ENCODE peak calls at places on chromosome 16, in eight cellular contexts. One of them, this sample, is unnamed.

GRCh38 chr16:30787613-30788378 is 791 bp upstream of the ZNF629 start:
- DNase-seq in body of pancreas: no peak
- DNase-seq in ovary: no peak
- DNase-seq in BJ: no peak
- DNase-seq in neural crest cell: no peak
- DNase-seq in natural killer cell: no peak
- DNase-seq in mucosa of descending colon: no peak
- DNase-seq in WTC11: no peak
- DNase-seq in this sample: no peak

GRCh38 chr16:29029168-29029994 is 44.5 kb downstream of the LAT start:
- DNase-seq in mucosa of descending colon: no peak
- DNase-seq in neural crest cell: no peak
- DNase-seq in BJ: peak
- DNase-seq in body of pancreas: no peak
- DNase-seq in WTC11: peak
- DNase-seq in natural killer cell: no peak
- DNase-seq in ovary: no peak
- DNase-seq in this sample: peak

GRCh38 chr16:30482366-30482765 is 9.8 kb downstream of the ITGAL start:
- DNase-seq in mucosa of descending colon: no peak
- DNase-seq in WTC11: no peak
- DNase-seq in neural crest cell: no peak
- DNase-seq in body of pancreas: no peak
- DNase-seq in natural killer cell: no peak
- DNase-seq in BJ: no peak
- DNase-seq in ovary: no peak
- DNase-seq in this sample: no peak

GRCh38 chr16:49407873-49408565 is 34.4 kb downstream of the C16orf78 start:
- DNase-seq in WTC11: peak
- DNase-seq in BJ: peak
- DNase-seq in mucosa of descending colon: peak
- DNase-seq in neural crest cell: peak
- DNase-seq in ovary: peak
- DNase-seq in body of pancreas: peak
- DNase-seq in natural killer cell: peak
- DNase-seq in this sample: peak

GRCh38 chr16:74898667-74899066 is 86.3 kb downstream of the WDR59 start:
- DNase-seq in BJ: no peak
- DNase-seq in ovary: no peak
- DNase-seq in neural crest cell: no peak
- DNase-seq in natural killer cell: no peak
- DNase-seq in WTC11: no peak
- DNase-seq in mucosa of descending colon: no peak
- DNase-seq in body of pancreas: no peak
- DNase-seq in this sample: no peak

GRCh38 chr16:26787924-26788323 is 278.8 kb upstream of the C16orf82 start:
- DNase-seq in WTC11: no peak
- DNase-seq in mucosa of descending colon: no peak
- DNase-seq in natural killer cell: no peak
- DNase-seq in BJ: no peak
- DNase-seq in ovary: no peak
- DNase-seq in body of pancreas: no peak
- DNase-seq in neural crest cell: no peak
- DNase-seq in this sample: no peak

GRCh38 chr16:75702247-75702646 is 986 bp upstream of the DUXB start:
- DNase-seq in natural killer cell: no peak
- DNase-seq in mucosa of descending colon: no peak
- DNase-seq in body of pancreas: no peak
- DNase-seq in WTC11: no peak
- DNase-seq in BJ: no peak
- DNase-seq in ovary: no peak
- DNase-seq in neural crest cell: no peak
- DNase-seq in this sample: no peak

GRCh38 chr16:23025692-23026305 is 123.5 kb downstream of the USP31 start:
- DNase-seq in WTC11: no peak
- DNase-seq in neural crest cell: no peak
- DNase-seq in ovary: no peak
- DNase-seq in natural killer cell: no peak
- DNase-seq in mucosa of descending colon: no peak
- DNase-seq in BJ: peak
- DNase-seq in body of pancreas: no peak
- DNase-seq in this sample: no peak

GRCh38 chr16:73166394-73166971 is 118.6 kb upstream of the ZFHX3 start:
- DNase-seq in WTC11: no peak
- DNase-seq in neural crest cell: no peak
- DNase-seq in mucosa of descending colon: no peak
- DNase-seq in natural killer cell: no peak
- DNase-seq in BJ: no peak
- DNase-seq in ovary: no peak
- DNase-seq in body of pancreas: no peak
- DNase-seq in this sample: no peak

GRCh38 chr16:73163238-73163795 is 115.4 kb upstream of the ZFHX3 start:
- DNase-seq in ovary: no peak
- DNase-seq in BJ: no peak
- DNase-seq in mucosa of descending colon: no peak
- DNase-seq in natural killer cell: no peak
- DNase-seq in neural crest cell: no peak
- DNase-seq in body of pancreas: no peak
- DNase-seq in WTC11: no peak
- DNase-seq in this sample: no peak

GRCh38 chr16:73166972-73167550 is 119.1 kb upstream of the ZFHX3 start:
- DNase-seq in body of pancreas: no peak
- DNase-seq in ovary: no peak
- DNase-seq in WTC11: no peak
- DNase-seq in BJ: no peak
- DNase-seq in neural crest cell: no peak
- DNase-seq in natural killer cell: no peak
- DNase-seq in mucosa of descending colon: no peak
- DNase-seq in this sample: no peak

GRCh38 chr16:73157861-73158260 is 109.9 kb upstream of the ZFHX3 start:
- DNase-seq in mucosa of descending colon: no peak
- DNase-seq in WTC11: no peak
- DNase-seq in body of pancreas: no peak
- DNase-seq in natural killer cell: no peak
- DNase-seq in BJ: no peak
- DNase-seq in ovary: no peak
- DNase-seq in neural crest cell: no peak
- DNase-seq in this sample: no peak

GRCh38 chr16:73161977-73162376 is 114.0 kb upstream of the ZFHX3 start:
- DNase-seq in body of pancreas: no peak
- DNase-seq in BJ: no peak
- DNase-seq in neural crest cell: no peak
- DNase-seq in ovary: no peak
- DNase-seq in natural killer cell: no peak
- DNase-seq in mucosa of descending colon: no peak
- DNase-seq in WTC11: no peak
- DNase-seq in this sample: no peak
- TF ChIP-seq CTCF in body of pancreas: no peak
- TF ChIP-seq CTCF in BJ: no peak
- TF ChIP-seq CTCF in neural crest cell: no peak
- TF ChIP-seq CTCF in ovary: no peak
- TF ChIP-seq CTCF in natural killer cell: no peak
- TF ChIP-seq CTCF in mucosa of descending colon: no peak
- TF ChIP-seq CTCF in WTC11: no peak
- TF ChIP-seq CTCF in this sample: no peak

GRCh38 chr16:47467501-47467900 is 6.4 kb downstream of the PHKB start:
- DNase-seq in ovary: no peak
- DNase-seq in body of pancreas: no peak
- DNase-seq in natural killer cell: no peak
- DNase-seq in mucosa of descending colon: no peak
- DNase-seq in BJ: no peak
- DNase-seq in WTC11: no peak
- DNase-seq in neural crest cell: no peak
- DNase-seq in this sample: no peak
- TF ChIP-seq CTCF in ovary: no peak
- TF ChIP-seq CTCF in body of pancreas: no peak
- TF ChIP-seq CTCF in natural killer cell: no peak
- TF ChIP-seq CTCF in mucosa of descending colon: no peak
- TF ChIP-seq CTCF in BJ: no peak
- TF ChIP-seq CTCF in WTC11: no peak
- TF ChIP-seq CTCF in neural crest cell: no peak
- TF ChIP-seq CTCF in this sample: no peak

DNA sequence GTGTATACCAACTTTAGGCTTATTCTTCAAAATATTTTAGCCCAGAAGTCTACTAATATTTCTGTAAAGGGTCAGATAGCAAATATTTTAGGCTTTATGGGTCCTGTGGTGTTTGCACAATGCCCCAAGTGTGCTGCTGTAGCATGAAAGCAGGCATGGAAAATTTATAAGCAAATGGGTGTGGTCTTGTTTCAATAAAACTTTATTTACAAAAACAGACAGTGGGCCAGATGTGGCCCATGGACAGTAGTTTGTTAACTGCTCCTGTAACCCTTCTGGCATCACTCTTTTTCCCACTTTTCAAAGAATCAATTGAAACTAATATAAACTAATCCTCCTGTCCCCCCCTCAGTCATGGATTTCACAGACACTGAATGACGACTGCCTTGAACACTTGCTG is 410.7 kb downstream of the SHISA9 start:
- DNase-seq in ovary: no peak
- DNase-seq in WTC11: no peak
- DNase-seq in BJ: no peak
- DNase-seq in natural killer cell: no peak
- DNase-seq in neural crest cell: no peak
- DNase-seq in mucosa of descending colon: no peak
- DNase-seq in body of pancreas: no peak
- DNase-seq in this sample: no peak
- TF ChIP-seq CTCF in ovary: no peak
- TF ChIP-seq CTCF in WTC11: no peak
- TF ChIP-seq CTCF in BJ: no peak
- TF ChIP-seq CTCF in natural killer cell: no peak
- TF ChIP-seq CTCF in neural crest cell: no peak
- TF ChIP-seq CTCF in mucosa of descending colon: no peak
- TF ChIP-seq CTCF in body of pancreas: no peak
- TF ChIP-seq CTCF in this sample: no peak

GRCh38 chr16:87658564-87659225 is 56.4 kb downstream of the JPH3 start:
- DNase-seq in mucosa of descending colon: no peak
- DNase-seq in WTC11: no peak
- DNase-seq in neural crest cell: no peak
- DNase-seq in BJ: no peak
- DNase-seq in body of pancreas: no peak
- DNase-seq in ovary: no peak
- DNase-seq in natural killer cell: no peak
- DNase-seq in this sample: no peak
- TF ChIP-seq CTCF in mucosa of descending colon: no peak
- TF ChIP-seq CTCF in WTC11: no peak
- TF ChIP-seq CTCF in neural crest cell: no peak
- TF ChIP-seq CTCF in BJ: no peak
- TF ChIP-seq CTCF in body of pancreas: no peak
- TF ChIP-seq CTCF in ovary: no peak
- TF ChIP-seq CTCF in natural killer cell: no peak
- TF ChIP-seq CTCF in this sample: no peak